ENCODE peak calls at places on chromosomes 7 and 10, in nine cellular contexts. E, D, Y, I, B, F, Z, P and R are unnamed samples.

GRCh38 chr10:72030762-72031543 is 57.4 kb downstream of the SPOCK2 start:
- DNase-seq in E (no peak), D (peak), Y (peak), I (no peak), B (no peak), F (peak), Z (no peak), P (no peak), R (no peak)

GRCh38 chr7:41880107-41880506 is 177.2 kb upstream of the INHBA start:
- DNase-seq in E (no peak), D (no peak), Y (no peak), I (no peak), B (no peak), F (no peak), Z (peak), P (peak), R (no peak)

GRCh38 chr7:157520249-157520648 is 183.4 kb downstream of the DNAJB6 start:
- DNase-seq in E (no peak), D (no peak), Y (no peak), I (no peak), B (peak), F (no peak), Z (no peak), P (no peak), R (no peak)

GRCh38 chr7:94049615-94050014 is 45.5 kb upstream of the BET1 start:
- DNase-seq in E (no peak), D (no peak), Y (no peak), I (no peak), B (peak), F (no peak), Z (no peak), P (no peak), R (no peak)

GRCh38 chr7:101099969-101100781 is 14.9 kb downstream of the TRIM56 start:
- DNase-seq in E (no peak), D (peak), Y (peak), I (no peak), B (peak), F (peak), Z (peak), P (peak), R (peak)

GRCh38 chr10:23516530-23516929 is 77.7 kb downstream of the OTUD1 start:
- DNase-seq in E (no peak), D (no peak), Y (no peak), I (no peak), B (no peak), F (no peak), Z (no peak), P (peak), R (peak)

GRCh38 chr10:89515031-89515841 is 20.2 kb downstream of the SLC16A12 start:
- DNase-seq in E (no peak), D (no peak), Y (no peak), I (no peak), B (no peak), F (no peak), Z (peak), P (peak), R (no peak)

GRCh38 chr7:149003018-149003417 is 25.3 kb downstream of the PDIA4 start:
- DNase-seq in E (no peak), D (no peak), Y (no peak), I (no peak), B (no peak), F (no peak), Z (no peak), P (no peak), R (no peak)

GRCh38 chr10:1121311-1121970 is 65.3 kb downstream of the WDR37 start:
- DNase-seq in E (no peak), D (no peak), Y (no peak), I (no peak), B (no peak), F (no peak), Z (no peak), P (no peak), R (peak)

GRCh38 chr7:818031-818699 is 14.1 kb upstream of the SUN1 start:
- DNase-seq in E (no peak), D (no peak), Y (no peak), I (no peak), B (peak), F (peak), Z (peak), P (peak), R (peak)

GRCh38 chr7:12670071-12670729 is 17.2 kb upstream of the ARL4A start:
- DNase-seq in E (no peak), D (no peak), Y (no peak), I (no peak), B (no peak), F (no peak), Z (no peak), P (peak), R (no peak)

GRCh38 chr10:77522268-77522809 is 115.3 kb downstream of the KCNMA1 start:
- DNase-seq in E (no peak), D (no peak), Y (no peak), I (no peak), B (peak), F (no peak), Z (no peak), P (no peak), R (peak)

GRCh38 chr10:110209926-110210662 is 2.7 kb downstream of the MXI1 start:
- DNase-seq in E (peak), D (peak), Y (peak), I (peak), B (peak), F (peak), Z (no peak), P (peak), R (peak)

GRCh38 chr7:100373261-100373831 is at the start of gene PILRA:
- DNase-seq in E (no peak), D (peak), Y (no peak), I (no peak), B (no peak), F (no peak), Z (no peak), P (no peak), R (no peak)

GRCh38 chr7:26131056-26131589 is 20.9 kb upstream of the NFE2L3 start:
- DNase-seq in E (no peak), D (no peak), Y (no peak), I (no peak), B (no peak), F (no peak), Z (no peak), P (no peak), R (no peak)

GRCh38 chr7:50558380-50559051 is 6.7 kb downstream of the DDC start:
- DNase-seq in E (no peak), D (no peak), Y (no peak), I (no peak), B (no peak), F (no peak), Z (no peak), P (no peak), R (no peak)

GRCh38 chr7:36283171-36283570 is 106.5 kb upstream of the ANLN start:
- DNase-seq in E (no peak), D (no peak), Y (no peak), I (no peak), B (no peak), F (no peak), Z (no peak), P (no peak), R (no peak)

GRCh38 chr7:36285276-36285675 is 104.4 kb upstream of the ANLN start:
- DNase-seq in E (no peak), D (no peak), Y (no peak), I (no peak), B (no peak), F (no peak), Z (no peak), P (no peak), R (no peak)

GRCh38 chr7:36281945-36282727 is 107.5 kb upstream of the ANLN start:
- DNase-seq in E (no peak), D (no peak), Y (no peak), I (no peak), B (no peak), F (no peak), Z (no peak), P (peak), R (no peak)

GRCh38 chr7:36284470-36284869 is 105.2 kb upstream of the ANLN start:
- DNase-seq in E (no peak), D (no peak), Y (no peak), I (no peak), B (no peak), F (no peak), Z (no peak), P (no peak), R (peak)

GRCh38 chr7:36283711-36284130 is 105.9 kb upstream of the ANLN start:
- DNase-seq in E (peak), D (peak), Y (peak), I (no peak), B (peak), F (no peak), Z (no peak), P (no peak), R (no peak)
- H3K4me3 ChIP-seq in E (no peak), D (no peak), Y (no peak), I (no peak), B (no peak), F (no peak), Z (no peak), P (no peak), R (no peak)

GRCh38 chr7:44984478-44984758 is 5.6 kb upstream of the MYO1G start:
- DNase-seq in E (no peak), D (no peak), Y (no peak), I (no peak), B (no peak), F (no peak), Z (no peak), P (no peak), R (no peak)
- H3K4me3 ChIP-seq in E (peak), D (no peak), Y (no peak), I (peak), B (peak), F (no peak), Z (no peak), P (no peak), R (no peak)

GRCh38 chr7:111990597-111990996 is 215.6 kb downstream of the DOCK4 start:
- DNase-seq in E (no peak), D (no peak), Y (no peak), I (no peak), B (no peak), F (no peak), Z (no peak), P (no peak), R (no peak)

GRCh38 chr7:111986601-111987000 is 219.6 kb downstream of the DOCK4 start:
- DNase-seq in E (no peak), D (no peak), Y (no peak), I (no peak), B (no peak), F (no peak), Z (no peak), P (no peak), R (no peak)

GRCh38 chr7:111987115-111987826 is 218.9 kb downstream of the DOCK4 start:
- DNase-seq in E (no peak), D (no peak), Y (no peak), I (no peak), B (no peak), F (no peak), Z (peak), P (peak), R (no peak)

GRCh38 chr7:111998326-111998725 is 207.9 kb downstream of the DOCK4 start:
- DNase-seq in E (no peak), D (no peak), Y (no peak), I (no peak), B (no peak), F (no peak), Z (no peak), P (no peak), R (no peak)

GRCh38 chr7:111992601-111993000 is 213.6 kb downstream of the DOCK4 start:
- DNase-seq in E (no peak), D (no peak), Y (no peak), I (no peak), B (no peak), F (no peak), Z (no peak), P (peak), R (no peak)
- H3K4me3 ChIP-seq in E (no peak), D (no peak), Y (no peak), I (no peak), B (no peak), F (no peak), Z (no peak), P (no peak), R (no peak)

DNA sequence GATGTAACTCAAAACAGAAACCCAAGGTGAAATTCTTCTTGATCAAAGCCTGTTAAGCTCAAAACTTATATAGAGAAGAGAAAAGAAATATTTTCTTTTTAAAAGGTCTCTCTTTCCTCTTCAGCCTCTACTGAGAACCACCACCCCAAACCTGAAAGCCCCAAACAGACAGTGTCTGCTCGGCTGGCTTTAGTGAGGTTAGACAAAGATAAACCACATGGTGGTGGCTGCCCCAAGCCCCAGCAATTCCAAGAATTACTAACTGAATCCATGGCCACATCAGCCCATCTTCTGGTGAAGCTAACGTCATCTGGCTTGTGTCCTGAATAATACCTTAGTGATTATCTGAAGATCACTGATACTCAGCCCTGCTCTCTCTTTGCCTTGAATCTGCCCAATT is 275.0 kb downstream of the ELMO1 start:
- DNase-seq in E (no peak), D (no peak), Y (no peak), I (no peak), B (no peak), F (no peak), Z (no peak), P (no peak), R (no peak)
- H3K4me3 ChIP-seq in E (no peak), D (no peak), Y (no peak), I (no peak), B (no peak), F (no peak), Z (no peak), P (no peak), R (no peak)

GRCh38 chr10:3427846-3428442 is 255.4 kb upstream of the PITRM1 start:
- DNase-seq in E (no peak), D (peak), Y (no peak), I (no peak), B (no peak), F (no peak), Z (no peak), P (no peak), R (no peak)

GRCh38 chr10:3433131-3433530 is 260.5 kb upstream of the PITRM1 start:
- DNase-seq in E (no peak), D (no peak), Y (no peak), I (no peak), B (no peak), F (no peak), Z (no peak), P (no peak), R (no peak)

GRCh38 chr10:3429651-3430050 is 257.1 kb upstream of the PITRM1 start:
- DNase-seq in E (no peak), D (no peak), Y (no peak), I (no peak), B (no peak), F (no peak), Z (no peak), P (no peak), R (no peak)

GRCh38 chr10:3432089-3432488 is 259.5 kb upstream of the PITRM1 start:
- DNase-seq in E (no peak), D (no peak), Y (no peak), I (no peak), B (no peak), F (no peak), Z (no peak), P (no peak), R (no peak)

GRCh38 chr10:3430501-3430900 is 257.9 kb upstream of the PITRM1 start:
- DNase-seq in E (no peak), D (no peak), Y (no peak), I (no peak), B (no peak), F (no peak), Z (no peak), P (no peak), R (no peak)
- H3K4me3 ChIP-seq in E (no peak), D (no peak), Y (no peak), I (no peak), B (no peak), F (no peak), Z (no peak), P (no peak), R (no peak)

GRCh38 chr7:28177836-28178235 is 2.8 kb downstream of the JAZF1 start:
- DNase-seq in E (no peak), D (no peak), Y (no peak), I (no peak), B (no peak), F (no peak), Z (no peak), P (no peak), R (no peak)
- H3K4me3 ChIP-seq in E (no peak), D (no peak), Y (no peak), I (no peak), B (no peak), F (no peak), Z (no peak), P (no peak), R (no peak)

GRCh38 chr7:122137291-122138077 is 6.6 kb downstream of the AASS start:
- DNase-seq in E (no peak), D (no peak), Y (no peak), I (no peak), B (no peak), F (no peak), Z (no peak), P (peak), R (no peak)

GRCh38 chr7:122136639-122137253 is 7.3 kb downstream of the AASS start:
- DNase-seq in E (no peak), D (no peak), Y (no peak), I (no peak), B (no peak), F (no peak), Z (no peak), P (peak), R (peak)

GRCh38 chr7:122143751-122144711 is at the start of gene AASS:
- DNase-seq in E (peak), D (peak), Y (peak), I (peak), B (peak), F (peak), Z (peak), P (peak), R (peak)

GRCh38 chr7:122143376-122143750 is 686 bp downstream of the AASS start:
- DNase-seq in E (peak), D (peak), Y (peak), I (no peak), B (peak), F (peak), Z (no peak), P (peak), R (peak)

GRCh38 chr7:122140918-122141317 is 3.1 kb downstream of the AASS start:
- DNase-seq in E (no peak), D (no peak), Y (no peak), I (no peak), B (no peak), F (no peak), Z (no peak), P (no peak), R (no peak)
- H3K4me3 ChIP-seq in E (no peak), D (no peak), Y (no peak), I (no peak), B (no peak), F (no peak), Z (no peak), P (no peak), R (peak)

GRCh38 chr7:97004931-97005763 is at the start of gene DLX6:
- DNase-seq in E (no peak), D (no peak), Y (peak), I (no peak), B (peak), F (peak), Z (no peak), P (peak), R (peak)
- H3K4me3 ChIP-seq in E (peak), D (peak), Y (peak), I (peak), B (peak), F (peak), Z (peak), P (peak), R (peak)

GRCh38 chr7:4029941-4030340 is 652.2 kb upstream of the FOXK1 start:
- DNase-seq in E (no peak), D (no peak), Y (no peak), I (no peak), B (no peak), F (no peak), Z (no peak), P (no peak), R (no peak)
- H3K4me3 ChIP-seq in E (no peak), D (no peak), Y (no peak), I (no peak), B (no peak), F (no peak), Z (no peak), P (no peak), R (no peak)

GRCh38 chr10:30184397-30185033 is 125.1 kb upstream of the JCAD start:
- DNase-seq in E (no peak), D (no peak), Y (no peak), I (no peak), B (no peak), F (no peak), Z (no peak), P (peak), R (no peak)

GRCh38 chr10:30185916-30186315 is 126.5 kb upstream of the JCAD start:
- DNase-seq in E (no peak), D (no peak), Y (no peak), I (no peak), B (no peak), F (no peak), Z (peak), P (peak), R (no peak)

GRCh38 chr10:30178565-30178964 is 119.2 kb upstream of the JCAD start:
- DNase-seq in E (no peak), D (no peak), Y (no peak), I (no peak), B (no peak), F (no peak), Z (peak), P (peak), R (no peak)

GRCh38 chr10:30183076-30183402 is 123.7 kb upstream of the JCAD start:
- DNase-seq in E (no peak), D (no peak), Y (no peak), I (no peak), B (no peak), F (no peak), Z (no peak), P (no peak), R (no peak)

GRCh38 chr10:30182191-30183075 is 123.0 kb upstream of the JCAD start:
- DNase-seq in E (no peak), D (no peak), Y (no peak), I (no peak), B (no peak), F (no peak), Z (peak), P (peak), R (no peak)
- H3K4me3 ChIP-seq in E (no peak), D (no peak), Y (no peak), I (no peak), B (no peak), F (no peak), Z (peak), P (no peak), R (no peak)